ENCODE peak calls at places on chromosomes 16 and 17, in eight cellular contexts. A is thoracic aorta, Q is GM10248, G is progenitor cell of endocrine pancreas, N is pancreas, Y is prostate gland, E is PC-9, J is uterus. D is an unnamed sample.

GRCh38 chr17:39963826-39964225 is 1.0 kb downstream of the GSDMA start:
- DNase-seq in A (no peak), Q (no peak), G (no peak), N (no peak), Y (no peak), E (peak; percentile 39), J (no peak), D (no peak)

GRCh38 chr17:46979023-46979870 is at the start of gene RPRML:
- DNase-seq in A (no peak), Q (peak; percentile 50), G (peak; percentile 24), N (peak; percentile 59), Y (no peak), E (peak; percentile 40), J (no peak), D (peak; percentile 60)

GRCh38 chr16:83835972-83836566 is 28.3 kb downstream of the HSBP1 start:
- DNase-seq in A (no peak), Q (no peak), G (no peak), N (no peak), Y (no peak), E (no peak), J (no peak), D (no peak)

GRCh38 chr17:40827746-40828453 is 5.5 kb upstream of the KRT10 start:
- DNase-seq in A (no peak), Q (no peak), G (no peak), N (no peak), Y (no peak), E (no peak), J (no peak), D (no peak)

GRCh38 chr16:68826652-68827051 is 16.7 kb upstream of the TANGO6 start:
- DNase-seq in A (no peak), Q (no peak), G (no peak), N (no peak), Y (no peak), E (no peak), J (no peak), D (no peak)

GRCh38 chr16:27819356-27819755 is 244.2 kb downstream of the GSG1L start:
- DNase-seq in A (no peak), Q (no peak), G (no peak), N (no peak), Y (no peak), E (no peak), J (no peak), D (no peak)

GRCh38 chr16:1743376-1744337 is 27.7 kb downstream of the NME3 start:
- DNase-seq in A (no peak), Q (no peak), G (no peak), N (no peak), Y (no peak), E (peak; percentile 86), J (no peak), D (no peak)

GRCh38 chr17:69141802-69142472 is at the start of gene ABCA6:
- DNase-seq in A (no peak), Q (no peak), G (no peak), N (no peak), Y (no peak), E (no peak), J (peak; percentile 16), D (no peak)

GRCh38 chr17:48047113-48047740 is 932 bp upstream of the NFE2L1 start:
- DNase-seq in A (no peak), Q (no peak), G (no peak), N (no peak), Y (no peak), E (no peak), J (no peak), D (no peak)

GRCh38 chr16:56795011-56795410 is 65.1 kb downstream of the NUP93 start:
- DNase-seq in A (no peak), Q (no peak), G (no peak), N (no peak), Y (no peak), E (no peak), J (no peak), D (no peak)

GRCh38 chr17:82981141-82981540 is 98.3 kb upstream of the METRNL start:
- DNase-seq in A (no peak), Q (peak; percentile 5), G (no peak), N (no peak), Y (no peak), E (no peak), J (no peak), D (no peak)

GRCh38 chr17:60506312-60506711 is 19.7 kb downstream of the APPBP2 start:
- DNase-seq in A (no peak), Q (no peak), G (no peak), N (no peak), Y (no peak), E (no peak), J (no peak), D (no peak)

GRCh38 chr16:74304164-74304834 is 7.7 kb downstream of the PSMD7 start:
- DNase-seq in A (no peak), Q (no peak), G (no peak), N (no peak), Y (no peak), E (no peak), J (no peak), D (no peak)

GRCh38 chr16:74305978-74306784 is 9.6 kb downstream of the PSMD7 start:
- DNase-seq in A (no peak), Q (no peak), G (no peak), N (no peak), Y (no peak), E (no peak), J (no peak), D (no peak)

GRCh38 chr16:74302341-74302740 is 5.7 kb downstream of the PSMD7 start:
- DNase-seq in A (no peak), Q (no peak), G (no peak), N (no peak), Y (no peak), E (no peak), J (no peak), D (no peak)

GRCh38 chr16:74305286-74305685 is 8.7 kb downstream of the PSMD7 start:
- DNase-seq in A (no peak), Q (no peak), G (no peak), N (no peak), Y (no peak), E (no peak), J (no peak), D (no peak)

DNA sequence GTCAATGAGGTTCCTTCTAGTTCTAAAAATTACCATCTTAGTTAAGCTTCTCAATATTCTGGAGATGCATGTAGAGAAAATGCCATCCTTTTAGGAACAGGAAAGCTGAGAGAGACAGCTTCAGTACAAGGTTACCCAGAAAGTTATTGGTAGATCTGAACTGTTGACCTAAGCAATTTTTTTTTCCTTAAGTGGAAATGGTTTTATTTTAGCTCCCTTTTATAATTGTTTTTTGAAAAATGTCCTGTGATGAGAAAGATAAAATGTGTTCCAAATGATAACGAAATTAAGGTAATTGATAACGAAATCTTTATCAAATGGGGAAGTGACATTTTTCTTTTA is 8.2 kb downstream of the PSMD7 start:
- DNase-seq in A (no peak), Q (no peak), G (no peak), N (no peak), Y (no peak), E (no peak), J (no peak), D (no peak)
- TF ChIP-seq CTCF in A (no peak), Q (no peak), G (no peak), N (no peak), Y (no peak), E (no peak), J (no peak), D (peak; percentile 3)

GRCh38 chr17:71237903-71238538 is 882.8 kb upstream of the SOX9 start:
- DNase-seq in A (no peak), Q (no peak), G (no peak), N (no peak), Y (no peak), E (no peak), J (no peak), D (no peak)
- TF ChIP-seq CTCF in A (no peak), Q (no peak), G (no peak), N (no peak), Y (no peak), E (peak; percentile 50), J (no peak), D (no peak)

GRCh38 chr16:11868412-11868980 is 17.2 kb upstream of the RSL1D1 start:
- DNase-seq in A (no peak), Q (no peak), G (no peak), N (no peak), Y (no peak), E (no peak), J (no peak), D (no peak)

GRCh38 chr16:11869657-11870228 is 18.4 kb upstream of the RSL1D1 start:
- DNase-seq in A (no peak), Q (no peak), G (no peak), N (no peak), Y (no peak), E (no peak), J (no peak), D (no peak)

GRCh38 chr16:11876306-11876705 is 25.0 kb upstream of the RSL1D1 start:
- DNase-seq in A (no peak), Q (no peak), G (no peak), N (no peak), Y (no peak), E (no peak), J (no peak), D (no peak)

GRCh38 chr16:11875721-11876120 is 24.4 kb upstream of the RSL1D1 start:
- DNase-seq in A (no peak), Q (no peak), G (no peak), N (no peak), Y (no peak), E (no peak), J (no peak), D (no peak)

DNA sequence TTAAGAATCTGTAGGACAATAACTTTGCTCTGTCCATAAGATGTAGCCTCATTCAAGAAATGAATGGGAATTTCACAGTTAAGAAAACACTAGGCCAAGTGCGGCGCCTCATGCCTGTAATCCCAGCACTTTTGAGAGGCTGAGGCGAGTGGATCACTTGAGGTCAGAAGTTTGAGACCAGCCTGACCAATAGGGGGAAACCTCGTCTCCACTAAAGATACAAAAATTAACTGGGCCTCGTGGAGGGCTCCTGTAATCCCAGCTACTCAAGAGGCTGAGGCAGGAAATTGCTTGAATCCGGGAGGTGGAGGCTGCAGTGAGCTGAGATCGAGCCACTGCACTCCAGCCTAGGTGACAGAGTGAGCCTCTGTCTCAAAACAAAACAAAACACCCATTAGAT is 19.9 kb upstream of the RSL1D1 start:
- DNase-seq in A (no peak), Q (no peak), G (no peak), N (no peak), Y (no peak), E (no peak), J (no peak), D (no peak)
- TF ChIP-seq CTCF in A (no peak), Q (peak; percentile 4), G (peak; percentile 13), N (no peak), Y (no peak), E (no peak), J (no peak), D (no peak)

DNA sequence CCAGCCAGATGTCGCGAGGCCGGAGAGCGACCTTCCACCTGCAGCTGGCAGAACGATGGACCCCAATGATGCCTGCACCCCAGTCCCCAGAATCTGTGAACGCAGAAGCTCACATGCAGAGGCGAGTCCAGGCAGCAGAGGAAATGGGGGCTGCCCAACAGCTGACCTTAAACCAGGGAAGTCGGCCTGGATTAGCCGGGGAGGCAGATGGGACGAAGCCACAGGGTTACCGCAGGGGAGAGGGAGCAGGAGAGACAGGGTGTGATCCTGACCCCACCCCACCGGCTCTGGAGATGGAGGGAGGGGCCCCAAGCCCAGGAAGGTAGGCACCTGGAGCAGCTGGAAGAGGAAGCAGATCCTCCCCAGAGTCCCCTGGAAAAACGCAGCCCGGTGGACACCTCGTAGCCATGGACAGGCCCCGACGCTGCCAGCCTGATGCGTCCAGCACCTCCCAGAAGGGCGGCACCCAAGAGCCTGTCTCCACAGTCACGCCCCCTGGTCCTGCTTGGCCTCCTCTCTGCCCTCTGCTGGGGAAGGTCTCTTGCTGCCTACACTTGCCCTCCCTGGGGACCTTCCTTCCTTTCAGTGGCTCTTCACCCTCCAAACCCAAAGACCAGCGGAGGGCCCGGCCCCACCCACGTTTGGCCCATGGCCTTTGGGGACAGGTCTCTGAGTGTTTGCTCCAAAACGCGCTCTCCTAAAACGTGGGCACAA is 37.3 kb downstream of the PIEZO1 start:
- DNase-seq in A (no peak), Q (peak; percentile 71), G (no peak), N (no peak), Y (no peak), E (peak; percentile 74), J (no peak), D (no peak)
- TF ChIP-seq CTCF in A (no peak), Q (peak; percentile 33), G (peak; percentile 27), N (no peak), Y (no peak), E (peak; percentile 58), J (no peak), D (peak; percentile 41)